ENCODE peak calls at places on chromosome 12, in nine cellular contexts. O is fibroblast of lung; E is fibroblast of mammary gland; B is H9; T is CD4-positive, alpha-beta T cell; H is nephron progenitor cell; S is cardiac fibroblast; F is WERI-Rb-1; V is K562. N is an unnamed sample.

GRCh38 chr12:110992909-110993308 is 72.5 kb upstream of the MYL2 start:
- DNase-seq in O (no peak), B (no peak), V (no peak), E (no peak), F (no peak), H (no peak), S (no peak), T (no peak), N (no peak)

GRCh38 chr12:10849425-10849878 is at the start of gene PRR4:
- DNase-seq in E (no peak), F (no peak), V (no peak), H (no peak), S (peak), O (no peak), T (no peak), B (no peak), N (no peak)

GRCh38 chr12:80829767-80830166 is 108.0 kb downstream of the LIN7A start:
- DNase-seq in H (no peak), O (no peak), T (no peak), F (no peak), E (no peak), S (no peak), B (no peak), V (no peak), N (no peak)

GRCh38 chr12:57166971-57167371 is 19.6 kb upstream of the LRP1-AS start:
- DNase-seq in B (no peak), O (peak), E (peak), H (no peak), T (no peak), S (peak), F (no peak), V (peak), N (no peak)

GRCh38 chr12:129184066-129184695 is 330.9 kb downstream of the GLT1D1 start:
- DNase-seq in O (no peak), S (no peak), B (no peak), F (no peak), T (no peak), H (peak), E (no peak), V (no peak), N (no peak)

GRCh38 chr12:48991247-48992050 is 7.7 kb downstream of the DDN start:
- DNase-seq in O (no peak), E (no peak), T (no peak), V (no peak), B (no peak), F (no peak), S (no peak), H (no peak), N (no peak)

GRCh38 chr12:42588981-42589464 is 523 bp downstream of the PRICKLE1 start:
- DNase-seq in S (peak), O (peak), F (peak), B (peak), E (no peak), V (peak), H (peak), T (no peak), N (no peak)

GRCh38 chr12:30622509-30622908 is 73.2 kb downstream of the IPO8 start:
- DNase-seq in H (no peak), F (no peak), S (peak), O (peak), B (no peak), E (peak), V (peak), T (no peak), N (no peak)

GRCh38 chr12:115541891-115542361 is 735.6 kb downstream of the MED13L start:
- DNase-seq in B (no peak), F (no peak), V (no peak), H (no peak), S (no peak), T (no peak), E (peak), O (no peak), N (no peak)

GRCh38 chr12:113285679-113286645 is 48.9 kb downstream of the SLC8B1 start:
- DNase-seq in H (peak), S (no peak), T (no peak), B (no peak), O (no peak), V (no peak), E (no peak), F (no peak), N (no peak)

GRCh38 chr12:46562625-46563228 is 190.2 kb upstream of the SLC38A2 start:
- DNase-seq in E (peak), V (no peak), S (peak), H (no peak), B (no peak), T (no peak), O (peak), F (no peak), N (no peak)

GRCh38 chr12:54370218-54370730 is 6.0 kb upstream of the GPR84 start:
- DNase-seq in V (peak), O (peak), F (peak), H (peak), E (peak), B (peak), S (peak), T (no peak), N (no peak)

GRCh38 chr12:123058980-123059379 is 78.5 kb downstream of the ARL6IP4 start:
- DNase-seq in E (peak), H (no peak), F (no peak), O (peak), S (no peak), V (no peak), B (no peak), T (no peak), N (no peak)

GRCh38 chr12:112980491-112981158 is 2.3 kb downstream of the OAS2 start:
- DNase-seq in F (no peak), O (no peak), B (no peak), T (no peak), E (no peak), V (no peak), H (no peak), S (no peak), N (no peak)

GRCh38 chr12:29739279-29739991 is 44.3 kb downstream of the TMTC1 start:
- DNase-seq in V (no peak), O (peak), H (no peak), B (no peak), T (no peak), S (peak), E (peak), F (no peak), N (no peak)

GRCh38 chr12:42593781-42594322 is 4.3 kb upstream of the PRICKLE1 start:
- DNase-seq in S (no peak), E (no peak), F (peak), H (no peak), B (no peak), V (no peak), T (no peak), O (no peak), N (peak)

GRCh38 chr12:6443361-6443983 is 1.3 kb upstream of the CD27 start:
- DNase-seq in S (no peak), E (no peak), F (no peak), H (no peak), T (no peak), V (no peak), B (no peak), O (no peak), N (no peak)

GRCh38 chr12:20505056-20505455 is 136.7 kb downstream of the PDE3A start:
- DNase-seq in H (no peak), E (no peak), T (no peak), S (peak), V (no peak), O (no peak), B (no peak), F (no peak), N (no peak)

GRCh38 chr12:51048601-51049369 is 658 bp downstream of the LETMD1 start:
- DNase-seq in H (no peak), S (no peak), T (no peak), O (no peak), F (no peak), V (peak), B (no peak), E (peak), N (no peak)

GRCh38 chr12:105400227-105400626 is 69.7 kb downstream of the C12orf75 start:
- DNase-seq in F (no peak), T (no peak), S (no peak), O (no peak), V (no peak), H (no peak), B (no peak), E (no peak), N (no peak)

GRCh38 chr12:75289678-75290200 is 40.4 kb downstream of the CAPS2 start:
- DNase-seq in B (no peak), F (no peak), V (no peak), S (peak), H (no peak), E (peak), T (no peak), O (peak), N (no peak)

GRCh38 chr12:92596388-92596787 is 106.4 kb upstream of the PLEKHG7 start:
- DNase-seq in H (no peak), S (peak), E (peak), V (no peak), F (no peak), O (peak), B (no peak), T (no peak), N (no peak)

GRCh38 chr12:5584776-5585560 is 153.1 kb downstream of the NTF3 start:
- DNase-seq in V (no peak), H (no peak), S (no peak), E (no peak), O (no peak), F (no peak), B (no peak), T (no peak), N (no peak)

GRCh38 chr12:98179151-98179550 is 336.2 kb upstream of the TMPO start:
- DNase-seq in F (no peak), O (no peak), B (no peak), T (no peak), V (no peak), H (no peak), S (no peak), E (no peak), N (no peak)

GRCh38 chr12:115468087-115468510 is 784.1 kb upstream of the TBX3 start:
- DNase-seq in F (no peak), H (no peak), E (peak), O (peak), S (peak), T (no peak), V (no peak), B (peak), N (no peak)

DNA sequence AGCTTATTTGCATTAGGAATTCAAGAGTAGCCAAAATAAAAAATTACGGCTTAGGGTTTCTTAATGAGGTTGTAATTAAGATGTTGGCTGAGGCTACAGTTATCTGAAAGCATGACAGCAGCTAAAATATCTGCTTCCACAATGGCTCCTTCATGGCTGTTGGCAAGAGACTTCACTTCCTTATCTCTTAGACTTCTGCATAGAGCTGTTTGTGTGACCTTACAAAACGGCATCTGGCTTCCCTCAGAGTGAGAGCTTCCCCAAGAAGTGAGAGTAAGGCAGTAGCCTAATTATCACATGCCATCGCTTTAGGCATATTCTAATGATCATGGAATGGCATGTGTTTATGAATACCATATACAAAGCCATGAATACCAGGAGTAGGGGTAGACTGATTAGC is 57.6 kb downstream of the CCDC59 start:
- DNase-seq in B (no peak), E (no peak), F (no peak), S (no peak), T (no peak), O (no peak), V (no peak), H (no peak), N (no peak)
- TF ChIP-seq CTCF in B (no peak), E (no peak), F (no peak), S (no peak), T (no peak), O (no peak), V (no peak), H (no peak), N (no peak)

GRCh38 chr12:52358575-52359350 is 8.5 kb downstream of the KRT85 start:
- DNase-seq in F (no peak), H (no peak), E (no peak), B (no peak), T (no peak), V (no peak), O (no peak), S (no peak), N (no peak)
- TF ChIP-seq CTCF in F (no peak), H (no peak), E (no peak), B (no peak), T (no peak), V (no peak), O (no peak), S (no peak), N (no peak)

DNA sequence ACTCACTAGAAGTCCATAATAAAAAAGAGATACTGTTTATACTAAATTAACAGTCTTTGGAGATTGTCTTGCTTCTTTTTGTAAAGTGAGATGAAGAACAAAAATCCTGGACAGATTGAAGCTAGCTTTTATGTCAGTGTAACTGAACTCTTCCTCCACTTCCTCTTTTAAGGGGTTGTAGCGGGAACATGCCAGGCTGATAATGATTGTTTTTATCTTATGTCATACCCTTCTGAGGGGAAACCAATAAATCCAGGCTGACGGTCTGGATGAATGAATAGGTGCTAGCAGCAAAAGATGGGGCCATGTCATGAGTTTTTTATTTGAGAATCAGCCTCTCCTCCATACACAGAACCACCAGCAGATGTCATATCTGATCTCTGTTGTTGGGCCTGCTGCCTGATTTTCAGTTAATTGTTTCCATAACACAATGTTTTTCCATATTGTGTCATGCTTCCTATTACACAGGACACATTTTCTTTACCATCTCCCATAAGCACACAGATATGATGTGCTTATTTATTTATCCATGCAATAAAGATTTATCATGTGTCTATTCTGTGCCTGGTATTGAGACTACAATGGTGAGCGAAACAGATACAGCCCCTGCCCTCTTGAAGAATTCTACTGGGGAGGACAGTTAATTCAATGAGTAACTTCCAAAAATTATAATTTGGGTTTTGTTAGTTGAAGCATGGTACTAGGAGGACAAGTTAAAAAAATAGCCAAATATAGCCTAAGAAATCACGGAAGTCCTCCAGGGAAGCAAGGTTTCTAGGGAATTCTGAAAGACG is 33.5 kb upstream of the CRY1 start:
- DNase-seq in V (no peak), B (no peak), T (no peak), H (no peak), E (peak), O (no peak), F (peak), S (peak), N (peak)
- TF ChIP-seq CTCF in V (peak), B (peak), T (peak), H (peak), E (peak), O (peak), F (peak), S (peak), N (peak)

GRCh38 chr12:79006306-79006705 is 141.7 kb downstream of the SYT1 start:
- DNase-seq in T (no peak), V (no peak), E (peak), S (peak), H (no peak), F (no peak), O (peak), B (no peak), N (no peak)
- TF ChIP-seq CTCF in T (no peak), V (no peak), E (peak), S (peak), H (no peak), F (peak), O (no peak), B (peak), N (peak)

GRCh38 chr12:117042171-117042809 is 56.9 kb downstream of the TESC start:
- DNase-seq in H (no peak), B (no peak), F (peak), O (no peak), V (peak), E (no peak), S (peak), T (no peak), N (no peak)
- TF ChIP-seq CTCF in H (no peak), B (no peak), F (no peak), O (no peak), V (no peak), E (no peak), S (no peak), T (no peak), N (no peak)

GRCh38 chr12:26056335-26056734 is 68.5 kb downstream of the BHLHE41 start:
- DNase-seq in S (peak), B (no peak), F (no peak), T (no peak), H (no peak), O (peak), E (peak), V (no peak), N (peak)
- TF ChIP-seq CTCF in S (no peak), B (no peak), F (no peak), T (no peak), H (no peak), O (no peak), E (no peak), V (no peak), N (no peak)

DNA sequence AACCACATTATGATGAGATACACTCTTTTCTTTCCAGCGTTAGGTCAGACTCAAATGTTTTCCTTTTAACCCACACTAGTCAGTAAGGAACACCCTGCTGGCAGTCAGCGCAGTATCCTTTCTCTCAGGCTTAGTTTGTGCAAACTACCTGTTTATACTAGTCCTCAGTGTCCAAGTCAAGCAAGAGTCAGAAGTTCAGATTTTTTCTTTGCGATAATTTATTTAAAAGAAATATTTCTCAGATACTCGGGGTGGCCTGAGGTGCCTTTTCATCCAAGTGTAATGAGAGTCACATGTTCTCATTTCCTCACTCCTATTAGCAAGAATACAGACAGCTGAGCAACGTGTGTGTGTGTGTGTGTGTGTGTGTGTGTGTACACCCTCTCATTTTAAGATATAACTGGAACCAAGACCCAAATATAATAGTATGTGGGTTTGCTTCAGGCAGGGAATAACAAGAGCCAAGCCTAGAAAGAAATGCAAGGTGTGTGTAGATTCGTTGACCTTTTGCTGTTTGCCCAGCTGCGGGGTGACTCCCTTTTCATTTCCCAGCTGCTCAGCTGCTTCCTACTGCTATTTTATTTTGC is 182.7 kb downstream of the KICS2 start:
- DNase-seq in T (no peak), H (no peak), O (peak), F (no peak), B (no peak), E (peak), S (peak), V (no peak), N (peak)
- TF ChIP-seq CTCF in T (no peak), H (no peak), O (peak), F (no peak), B (no peak), E (peak), S (no peak), V (no peak), N (no peak)

GRCh38 chr12:58421990-58422389 is 480.6 kb downstream of the ATP23 start:
- DNase-seq in H (no peak), F (no peak), V (no peak), S (no peak), E (no peak), B (no peak), O (no peak), T (no peak), N (no peak)

GRCh38 chr12:58420496-58420895 is 479.1 kb downstream of the ATP23 start:
- DNase-seq in O (no peak), F (no peak), E (peak), B (no peak), T (no peak), H (no peak), V (no peak), S (peak), N (no peak)

GRCh38 chr12:58419905-58420304 is 478.5 kb downstream of the ATP23 start:
- DNase-seq in F (no peak), T (no peak), V (no peak), E (peak), O (no peak), B (no peak), H (no peak), S (peak), N (no peak)

GRCh38 chr12:58416211-58416610 is 474.8 kb downstream of the ATP23 start:
- DNase-seq in F (no peak), E (peak), T (no peak), V (no peak), O (peak), B (no peak), S (peak), H (no peak), N (no peak)

DNA sequence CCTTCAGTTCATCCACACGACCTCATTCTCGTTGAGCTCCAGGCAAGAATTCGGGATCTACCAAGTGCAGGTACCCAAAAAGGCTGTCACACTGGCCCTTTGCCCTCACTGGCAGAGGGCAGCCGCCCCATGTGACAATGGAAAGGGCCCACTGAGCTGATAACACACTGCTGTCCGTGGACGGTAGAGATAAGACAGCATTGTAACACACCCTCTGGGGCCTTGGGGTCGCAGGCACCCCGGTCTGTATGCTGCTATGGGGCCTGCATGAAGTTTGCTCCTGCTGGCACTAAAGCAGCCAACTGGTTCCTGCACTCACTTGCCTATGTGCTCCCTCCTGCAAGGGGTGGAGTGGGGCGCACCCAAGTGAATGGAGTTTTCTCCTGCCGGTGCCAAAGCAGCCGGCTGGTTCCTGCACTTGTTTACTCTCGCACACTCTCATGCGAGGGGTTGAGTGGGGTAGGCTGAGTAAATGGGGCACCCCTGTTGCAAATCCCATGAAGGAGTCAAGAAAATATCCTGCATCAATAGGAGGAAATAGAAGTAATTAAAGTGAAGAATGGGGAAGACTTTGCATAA is 477.9 kb downstream of the ATP23 start:
- DNase-seq in E (no peak), O (no peak), V (no peak), B (no peak), H (no peak), F (no peak), S (no peak), T (no peak), N (no peak)
- TF ChIP-seq CTCF in E (no peak), O (no peak), V (no peak), B (no peak), H (no peak), F (no peak), S (no peak), T (no peak), N (no peak)

GRCh38 chr12:72448089-72448488 is 175.9 kb downstream of the TRHDE start:
- DNase-seq in B (no peak), E (no peak), F (no peak), S (no peak), T (no peak), V (no peak), O (peak), H (no peak), N (no peak)

GRCh38 chr12:72444125-72444524 is 172.0 kb downstream of the TRHDE start:
- DNase-seq in O (no peak), V (no peak), T (no peak), H (no peak), B (no peak), S (no peak), E (no peak), F (no peak), N (no peak)

GRCh38 chr12:72444566-72444965 is 172.4 kb downstream of the TRHDE start:
- DNase-seq in B (no peak), S (no peak), F (no peak), O (no peak), V (no peak), E (no peak), T (no peak), H (no peak), N (no peak)

DNA sequence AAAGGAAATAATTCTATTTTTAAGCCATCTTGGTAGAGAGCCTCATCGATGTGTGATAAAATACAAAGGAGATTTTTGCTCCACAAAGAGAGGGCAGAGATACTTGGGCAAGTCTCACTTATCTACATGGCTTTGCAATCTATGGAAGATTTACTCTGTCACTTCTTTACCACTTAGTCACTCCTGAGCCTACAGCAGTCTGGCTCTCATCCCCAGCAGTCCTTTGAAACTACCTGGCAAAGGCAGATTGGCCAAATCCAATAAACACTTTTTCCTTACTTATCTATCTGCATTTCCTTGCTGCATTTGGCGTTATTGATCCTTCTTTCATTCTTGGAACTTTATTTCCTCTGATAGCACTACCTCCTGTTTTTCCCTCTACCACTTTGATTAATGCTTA is 170.0 kb downstream of the TRHDE start:
- DNase-seq in H (no peak), E (no peak), B (no peak), S (no peak), O (no peak), V (no peak), F (no peak), T (no peak), N (no peak)
- TF ChIP-seq CTCF in H (no peak), E (no peak), B (no peak), S (no peak), O (no peak), V (no peak), F (no peak), T (no peak), N (no peak)